ENCODE peak calls at places on chromosomes 2 and 18, in six cellular contexts. One of them, this sample, is unnamed.

GRCh38 chr2:235433860-235434259 is 60.0 kb upstream of the AGAP1 start:
- DNase-seq in mesenchymal stem cell: no peak
- DNase-seq in IMR-90: peak; percentile 15
- DNase-seq in neuronal stem cell: no peak
- DNase-seq in H1: no peak
- DNase-seq in H9: no peak
- DNase-seq in this sample: no peak

GRCh38 chr18:35355140-35355618 is 11.0 kb upstream of the ZNF24 start:
- DNase-seq in IMR-90: peak; percentile 83
- DNase-seq in H9: peak; percentile 87
- DNase-seq in neuronal stem cell: peak; percentile 58
- DNase-seq in mesenchymal stem cell: peak; percentile 81
- DNase-seq in H1: peak; percentile 66
- DNase-seq in this sample: peak; percentile 63

GRCh38 chr2:46878886-46879285 is 36.7 kb downstream of the MCFD2 start:
- DNase-seq in neuronal stem cell: no peak
- DNase-seq in H1: no peak
- DNase-seq in mesenchymal stem cell: peak; percentile 83
- DNase-seq in H9: peak; percentile 46
- DNase-seq in IMR-90: peak; percentile 84
- DNase-seq in this sample: no peak

GRCh38 chr18:24627644-24628315 is 167.3 kb downstream of the HRH4 start:
- DNase-seq in mesenchymal stem cell: peak; percentile 59
- DNase-seq in neuronal stem cell: no peak
- DNase-seq in H1: no peak
- DNase-seq in IMR-90: peak; percentile 76
- DNase-seq in H9: no peak
- DNase-seq in this sample: no peak

GRCh38 chr2:188369365-188369764 is 77.7 kb downstream of the GULP1 start:
- DNase-seq in IMR-90: peak; percentile 45
- DNase-seq in H9: no peak
- DNase-seq in neuronal stem cell: peak; percentile 14
- DNase-seq in mesenchymal stem cell: peak; percentile 57
- DNase-seq in H1: no peak
- DNase-seq in this sample: peak; percentile 43

GRCh38 chr2:3535794-3536681 is 16.7 kb upstream of the ADI1 start:
- DNase-seq in mesenchymal stem cell: peak; percentile 99
- DNase-seq in H9: no peak
- DNase-seq in neuronal stem cell: no peak
- DNase-seq in IMR-90: peak; percentile 94
- DNase-seq in H1: no peak
- DNase-seq in this sample: peak; percentile 64

GRCh38 chr2:113114224-113114945 is 13.0 kb upstream of the IL1RN start:
- DNase-seq in mesenchymal stem cell: no peak
- DNase-seq in H9: no peak
- DNase-seq in neuronal stem cell: no peak
- DNase-seq in IMR-90: no peak
- DNase-seq in H1: no peak
- DNase-seq in this sample: no peak

GRCh38 chr2:241272298-241272721 is 43.2 kb downstream of the HDLBP start:
- DNase-seq in IMR-90: no peak
- DNase-seq in neuronal stem cell: peak; percentile 23
- DNase-seq in mesenchymal stem cell: peak; percentile 37
- DNase-seq in H1: no peak
- DNase-seq in H9: peak; percentile 36
- DNase-seq in this sample: peak; percentile 26

GRCh38 chr2:141392517-141393213 is 738.2 kb downstream of the LRP1B start:
- DNase-seq in H1: no peak
- DNase-seq in H9: no peak
- DNase-seq in neuronal stem cell: no peak
- DNase-seq in IMR-90: peak; percentile 88
- DNase-seq in mesenchymal stem cell: peak; percentile 79
- DNase-seq in this sample: no peak

GRCh38 chr2:188622898-188623297 is 331.2 kb downstream of the GULP1 start:
- DNase-seq in neuronal stem cell: no peak
- DNase-seq in IMR-90: no peak
- DNase-seq in H1: no peak
- DNase-seq in H9: no peak
- DNase-seq in mesenchymal stem cell: no peak
- DNase-seq in this sample: no peak

GRCh38 chr2:134365356-134365755 is 111.5 kb downstream of the MGAT5 start:
- DNase-seq in neuronal stem cell: no peak
- DNase-seq in IMR-90: no peak
- DNase-seq in mesenchymal stem cell: no peak
- DNase-seq in H1: no peak
- DNase-seq in H9: peak; percentile 43
- DNase-seq in this sample: no peak

GRCh38 chr2:113138428-113139322 is 11.3 kb downstream of the IL1RN start:
- DNase-seq in H9: no peak
- DNase-seq in IMR-90: peak; percentile 66
- DNase-seq in mesenchymal stem cell: peak; percentile 69
- DNase-seq in H1: no peak
- DNase-seq in neuronal stem cell: peak; percentile 79
- DNase-seq in this sample: peak; percentile 52

GRCh38 chr2:219059375-219059724 is 1.4 kb downstream of the IHH start:
- DNase-seq in IMR-90: no peak
- DNase-seq in neuronal stem cell: no peak
- DNase-seq in mesenchymal stem cell: no peak
- DNase-seq in H9: no peak
- DNase-seq in H1: no peak
- DNase-seq in this sample: no peak

GRCh38 chr2:144695661-144696060 is 175.7 kb upstream of the ZEB2 start:
- DNase-seq in neuronal stem cell: no peak
- DNase-seq in H9: no peak
- DNase-seq in IMR-90: no peak
- DNase-seq in H1: no peak
- DNase-seq in mesenchymal stem cell: no peak
- DNase-seq in this sample: no peak

GRCh38 chr2:205051417-205051816 is 506.1 kb downstream of the PARD3B start:
- DNase-seq in IMR-90: no peak
- DNase-seq in mesenchymal stem cell: peak; percentile 22
- DNase-seq in H1: no peak
- DNase-seq in H9: no peak
- DNase-seq in neuronal stem cell: no peak
- DNase-seq in this sample: no peak

GRCh38 chr2:63875758-63876710 is 34.3 kb downstream of the UGP2 start:
- DNase-seq in neuronal stem cell: no peak
- DNase-seq in H9: no peak
- DNase-seq in H1: no peak
- DNase-seq in IMR-90: no peak
- DNase-seq in mesenchymal stem cell: no peak
- DNase-seq in this sample: no peak
- H3K23ac ChIP-seq in neuronal stem cell: no peak overlapping the region
- H3K23ac ChIP-seq in H9: no peak overlapping the region
- H3K23ac ChIP-seq in H1: no peak overlapping the region
- H3K23ac ChIP-seq in IMR-90: no peak overlapping the region
- H3K23ac ChIP-seq in mesenchymal stem cell: no peak overlapping the region
- H3K23ac ChIP-seq in this sample: no peak overlapping the region

DNA sequence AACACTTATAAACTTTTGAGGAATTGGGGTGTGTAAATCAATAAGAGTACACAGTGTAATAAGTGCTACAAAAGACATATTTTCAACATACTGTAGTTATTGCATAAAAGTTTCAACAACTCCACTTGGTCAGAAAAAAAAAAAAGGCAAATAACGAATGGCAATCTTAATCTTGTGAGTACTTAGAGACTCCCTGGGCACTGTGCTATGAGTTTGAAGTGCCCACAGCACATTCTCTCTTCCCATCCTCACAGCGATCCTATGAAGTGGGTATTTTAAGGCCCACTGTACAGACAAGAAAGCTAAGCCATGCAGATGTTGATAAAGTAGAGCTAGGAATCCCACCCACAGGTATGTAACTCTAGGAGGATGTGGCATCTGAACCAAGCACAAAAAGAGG is 112.3 kb downstream of the STK39 start:
- DNase-seq in IMR-90: no peak
- DNase-seq in neuronal stem cell: no peak
- DNase-seq in H9: no peak
- DNase-seq in mesenchymal stem cell: no peak
- DNase-seq in H1: no peak
- DNase-seq in this sample: no peak
- H3K4me2 ChIP-seq in IMR-90: peak overlapping the region; percentile 44
- H3K4me2 ChIP-seq in neuronal stem cell: no peak overlapping the region
- H3K4me2 ChIP-seq in H9: no peak overlapping the region
- H3K4me2 ChIP-seq in mesenchymal stem cell: no peak overlapping the region
- H3K4me2 ChIP-seq in H1: no peak overlapping the region
- H3K4me2 ChIP-seq in this sample: no peak overlapping the region

GRCh38 chr2:71558300-71559051 is 105.1 kb downstream of the DYSF start:
- DNase-seq in H1: no peak
- DNase-seq in mesenchymal stem cell: no peak
- DNase-seq in neuronal stem cell: no peak
- DNase-seq in IMR-90: no peak
- DNase-seq in H9: peak; percentile 42
- DNase-seq in this sample: no peak
- H3K23ac ChIP-seq in H1: no peak overlapping the region
- H3K23ac ChIP-seq in mesenchymal stem cell: no peak overlapping the region
- H3K23ac ChIP-seq in neuronal stem cell: no peak overlapping the region
- H3K23ac ChIP-seq in IMR-90: no peak overlapping the region
- H3K23ac ChIP-seq in H9: no peak overlapping the region
- H3K23ac ChIP-seq in this sample: no peak overlapping the region

GRCh38 chr2:7992612-7993596 is 689.0 kb upstream of the ID2 start:
- DNase-seq in mesenchymal stem cell: peak; percentile 44
- DNase-seq in H1: no peak
- DNase-seq in neuronal stem cell: no peak
- DNase-seq in IMR-90: peak; percentile 49
- DNase-seq in H9: no peak
- DNase-seq in this sample: no peak

GRCh38 chr2:7989823-7990222 is 692.0 kb upstream of the ID2 start:
- DNase-seq in mesenchymal stem cell: no peak
- DNase-seq in H9: no peak
- DNase-seq in H1: no peak
- DNase-seq in IMR-90: no peak
- DNase-seq in neuronal stem cell: no peak
- DNase-seq in this sample: no peak

GRCh38 chr2:7999683-8000476 is 682.0 kb upstream of the ID2 start:
- DNase-seq in IMR-90: no peak
- DNase-seq in H1: no peak
- DNase-seq in neuronal stem cell: no peak
- DNase-seq in H9: no peak
- DNase-seq in mesenchymal stem cell: no peak
- DNase-seq in this sample: no peak

GRCh38 chr2:7997279-7997678 is 684.6 kb upstream of the ID2 start:
- DNase-seq in H1: no peak
- DNase-seq in mesenchymal stem cell: no peak
- DNase-seq in H9: no peak
- DNase-seq in IMR-90: no peak
- DNase-seq in neuronal stem cell: no peak
- DNase-seq in this sample: no peak

DNA sequence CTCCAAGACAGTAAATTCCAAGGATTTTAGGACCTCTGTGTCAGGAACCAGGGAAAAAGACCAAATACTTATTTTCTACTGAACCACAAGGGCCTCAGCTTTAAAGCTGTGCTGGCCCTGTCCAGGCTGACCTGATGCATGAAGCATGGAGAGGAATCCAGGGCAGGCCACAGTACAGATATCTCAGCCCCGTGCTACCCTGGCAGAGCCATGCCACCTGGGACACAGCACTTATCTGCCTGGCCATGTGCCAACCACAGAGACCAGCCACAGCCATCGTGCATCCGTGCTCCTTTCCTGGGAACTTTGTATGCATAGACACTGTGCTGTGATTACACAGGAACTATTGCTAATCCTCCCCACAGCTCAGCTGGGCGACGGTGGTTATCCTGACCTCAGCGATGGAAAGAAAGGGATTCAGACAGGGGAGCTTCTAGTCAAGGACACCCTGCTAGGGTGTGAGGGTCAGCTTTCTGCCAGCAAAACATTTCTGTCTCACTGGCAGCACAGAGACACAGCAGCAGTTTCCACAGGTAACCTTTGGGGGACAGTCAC is 687.4 kb upstream of the ID2 start:
- DNase-seq in neuronal stem cell: no peak
- DNase-seq in IMR-90: no peak
- DNase-seq in H9: no peak
- DNase-seq in mesenchymal stem cell: no peak
- DNase-seq in H1: no peak
- DNase-seq in this sample: no peak
- H3K4me2 ChIP-seq in neuronal stem cell: no peak overlapping the region
- H3K4me2 ChIP-seq in IMR-90: no peak overlapping the region
- H3K4me2 ChIP-seq in H9: no peak overlapping the region
- H3K4me2 ChIP-seq in mesenchymal stem cell: no peak overlapping the region
- H3K4me2 ChIP-seq in H1: no peak overlapping the region
- H3K4me2 ChIP-seq in this sample: no peak overlapping the region

GRCh38 chr18:69755041-69755440 is 192.6 kb downstream of the CD226 start:
- DNase-seq in H9: no peak
- DNase-seq in neuronal stem cell: no peak
- DNase-seq in IMR-90: no peak
- DNase-seq in mesenchymal stem cell: no peak
- DNase-seq in H1: no peak
- DNase-seq in this sample: no peak
- H3K23ac ChIP-seq in H9: no peak overlapping the region
- H3K23ac ChIP-seq in neuronal stem cell: no peak overlapping the region
- H3K23ac ChIP-seq in IMR-90: no peak overlapping the region
- H3K23ac ChIP-seq in mesenchymal stem cell: no peak overlapping the region
- H3K23ac ChIP-seq in H1: no peak overlapping the region
- H3K23ac ChIP-seq in this sample: no peak overlapping the region

DNA sequence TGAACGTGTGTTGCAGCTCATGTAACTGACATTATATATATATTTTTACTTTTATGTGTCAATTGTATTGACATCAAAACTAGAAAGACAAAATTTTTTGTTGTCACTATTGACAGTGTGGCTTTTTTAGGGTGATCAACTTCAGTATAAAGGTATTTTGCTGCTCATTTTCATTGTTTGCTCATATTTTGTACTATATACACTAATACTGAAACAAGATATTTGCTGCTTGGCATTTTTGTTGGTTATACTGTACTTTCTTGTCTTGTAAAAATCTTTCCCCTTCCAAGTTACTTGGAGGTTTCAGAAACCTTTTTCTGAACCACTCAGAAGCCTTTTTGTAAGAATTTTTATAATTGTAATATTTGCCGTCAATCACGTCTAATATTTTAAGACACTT is 16.5 kb downstream of the AFTPH start:
- DNase-seq in mesenchymal stem cell: no peak
- DNase-seq in neuronal stem cell: no peak
- DNase-seq in H9: no peak
- DNase-seq in H1: no peak
- DNase-seq in IMR-90: no peak
- DNase-seq in this sample: no peak
- H3K4me2 ChIP-seq in mesenchymal stem cell: no peak overlapping the region
- H3K4me2 ChIP-seq in neuronal stem cell: no peak overlapping the region
- H3K4me2 ChIP-seq in H9: no peak overlapping the region
- H3K4me2 ChIP-seq in H1: no peak overlapping the region
- H3K4me2 ChIP-seq in IMR-90: no peak overlapping the region
- H3K4me2 ChIP-seq in this sample: no peak overlapping the region